ENCODE peak calls at places on chromosomes 5 and 9, in nine cellular contexts. One of them, this sample, is unnamed.
A peak's percentile ranks its signal among the peaks of the same experiment; 100 is the strongest.

GRCh38 chr5:90528704-90529233 is 615 bp downstream of the LYSMD3 start:
- DNase-seq in globus pallidus: no peak
- DNase-seq in posterior cingulate gyrus: no peak
- DNase-seq in activated CD4-positive, alpha-beta T cell treated with anti-CD3 and anti-CD28 coated beads for 4 hours: no peak
- DNase-seq in C1 segment of cervical spinal cord: no peak
- DNase-seq in amniotic stem cell: peak; percentile 11
- DNase-seq in NCI-H1417: peak; percentile 40
- DNase-seq in naive B cell: no peak
- DNase-seq in HepG2: no peak
- DNase-seq in this sample: no peak

GRCh38 chr5:113495402-113495801 is 7.1 kb upstream of the MCC start:
- DNase-seq in C1 segment of cervical spinal cord: no peak
- DNase-seq in HepG2: no peak
- DNase-seq in amniotic stem cell: no peak
- DNase-seq in NCI-H1417: no peak
- DNase-seq in globus pallidus: no peak
- DNase-seq in activated CD4-positive, alpha-beta T cell treated with anti-CD3 and anti-CD28 coated beads for 4 hours: no peak
- DNase-seq in posterior cingulate gyrus: no peak
- DNase-seq in naive B cell: no peak
- DNase-seq in this sample: no peak

GRCh38 chr5:179250561-179251225 is 94.6 kb downstream of the ADAMTS2 start:
- DNase-seq in posterior cingulate gyrus: no peak
- DNase-seq in HepG2: no peak
- DNase-seq in naive B cell: no peak
- DNase-seq in globus pallidus: no peak
- DNase-seq in NCI-H1417: no peak
- DNase-seq in activated CD4-positive, alpha-beta T cell treated with anti-CD3 and anti-CD28 coated beads for 4 hours: no peak
- DNase-seq in C1 segment of cervical spinal cord: no peak
- DNase-seq in amniotic stem cell: no peak
- DNase-seq in this sample: no peak

GRCh38 chr9:100216178-100216787 is 117.2 kb downstream of the INVS start:
- DNase-seq in posterior cingulate gyrus: peak; percentile 8
- DNase-seq in NCI-H1417: peak; percentile 22
- DNase-seq in activated CD4-positive, alpha-beta T cell treated with anti-CD3 and anti-CD28 coated beads for 4 hours: peak; percentile 49
- DNase-seq in C1 segment of cervical spinal cord: no peak
- DNase-seq in globus pallidus: peak; percentile 35
- DNase-seq in HepG2: peak; percentile 16
- DNase-seq in naive B cell: peak; percentile 59
- DNase-seq in amniotic stem cell: no peak
- DNase-seq in this sample: no peak

GRCh38 chr5:14299666-14300065 is 156.5 kb downstream of the TRIO start:
- DNase-seq in HepG2: no peak
- DNase-seq in NCI-H1417: no peak
- DNase-seq in naive B cell: no peak
- DNase-seq in globus pallidus: no peak
- DNase-seq in posterior cingulate gyrus: no peak
- DNase-seq in activated CD4-positive, alpha-beta T cell treated with anti-CD3 and anti-CD28 coated beads for 4 hours: no peak
- DNase-seq in C1 segment of cervical spinal cord: no peak
- DNase-seq in amniotic stem cell: no peak
- DNase-seq in this sample: no peak

GRCh38 chr9:110064721-110065252 is 143.2 kb downstream of the C9orf152 start:
- DNase-seq in globus pallidus: no peak
- DNase-seq in HepG2: no peak
- DNase-seq in NCI-H1417: no peak
- DNase-seq in activated CD4-positive, alpha-beta T cell treated with anti-CD3 and anti-CD28 coated beads for 4 hours: no peak
- DNase-seq in naive B cell: no peak
- DNase-seq in amniotic stem cell: no peak
- DNase-seq in C1 segment of cervical spinal cord: no peak
- DNase-seq in posterior cingulate gyrus: no peak
- DNase-seq in this sample: no peak

GRCh38 chr9:129208191-129209091 is 30.4 kb upstream of the IER5L start:
- DNase-seq in posterior cingulate gyrus: no peak
- DNase-seq in amniotic stem cell: no peak
- DNase-seq in globus pallidus: no peak
- DNase-seq in naive B cell: no peak
- DNase-seq in HepG2: no peak
- DNase-seq in C1 segment of cervical spinal cord: no peak
- DNase-seq in activated CD4-positive, alpha-beta T cell treated with anti-CD3 and anti-CD28 coated beads for 4 hours: peak; percentile 66
- DNase-seq in NCI-H1417: no peak
- DNase-seq in this sample: no peak

GRCh38 chr9:1200847-1201251 is 150.7 kb downstream of the DMRT2 start:
- DNase-seq in amniotic stem cell: no peak
- DNase-seq in activated CD4-positive, alpha-beta T cell treated with anti-CD3 and anti-CD28 coated beads for 4 hours: no peak
- DNase-seq in NCI-H1417: no peak
- DNase-seq in naive B cell: no peak
- DNase-seq in HepG2: peak; percentile 56
- DNase-seq in posterior cingulate gyrus: no peak
- DNase-seq in C1 segment of cervical spinal cord: no peak
- DNase-seq in globus pallidus: no peak
- DNase-seq in this sample: peak; percentile 5

GRCh38 chr5:37771731-37772130 is 68.1 kb downstream of the GDNF start:
- DNase-seq in posterior cingulate gyrus: no peak
- DNase-seq in naive B cell: no peak
- DNase-seq in globus pallidus: no peak
- DNase-seq in HepG2: no peak
- DNase-seq in amniotic stem cell: peak; percentile 94
- DNase-seq in activated CD4-positive, alpha-beta T cell treated with anti-CD3 and anti-CD28 coated beads for 4 hours: no peak
- DNase-seq in NCI-H1417: no peak
- DNase-seq in C1 segment of cervical spinal cord: no peak
- DNase-seq in this sample: no peak

GRCh38 chr5:135887447-135887864 is 8.2 kb downstream of the IL9 start:
- DNase-seq in activated CD4-positive, alpha-beta T cell treated with anti-CD3 and anti-CD28 coated beads for 4 hours: peak; percentile 38
- DNase-seq in amniotic stem cell: peak; percentile 16
- DNase-seq in posterior cingulate gyrus: peak; percentile 57
- DNase-seq in C1 segment of cervical spinal cord: no peak
- DNase-seq in HepG2: peak; percentile 73
- DNase-seq in naive B cell: peak; percentile 45
- DNase-seq in globus pallidus: peak; percentile 52
- DNase-seq in NCI-H1417: peak; percentile 76
- DNase-seq in this sample: peak; percentile 54

GRCh38 chr5:80874162-80874561 is 86.0 kb upstream of the RASGRF2 start:
- DNase-seq in HepG2: no peak
- DNase-seq in amniotic stem cell: no peak
- DNase-seq in C1 segment of cervical spinal cord: no peak
- DNase-seq in activated CD4-positive, alpha-beta T cell treated with anti-CD3 and anti-CD28 coated beads for 4 hours: no peak
- DNase-seq in globus pallidus: peak; percentile 33
- DNase-seq in NCI-H1417: no peak
- DNase-seq in naive B cell: no peak
- DNase-seq in posterior cingulate gyrus: no peak
- DNase-seq in this sample: no peak

GRCh38 chr9:14372437-14373318 is 58.7 kb upstream of the NFIB start:
- DNase-seq in NCI-H1417: no peak
- DNase-seq in C1 segment of cervical spinal cord: no peak
- DNase-seq in posterior cingulate gyrus: no peak
- DNase-seq in globus pallidus: no peak
- DNase-seq in activated CD4-positive, alpha-beta T cell treated with anti-CD3 and anti-CD28 coated beads for 4 hours: no peak
- DNase-seq in naive B cell: no peak
- DNase-seq in HepG2: peak; percentile 53
- DNase-seq in amniotic stem cell: peak; percentile 56
- DNase-seq in this sample: no peak

GRCh38 chr9:116355153-116355827 is 201.7 kb downstream of the PAPPA start:
- DNase-seq in C1 segment of cervical spinal cord: no peak
- DNase-seq in globus pallidus: no peak
- DNase-seq in posterior cingulate gyrus: no peak
- DNase-seq in amniotic stem cell: no peak
- DNase-seq in HepG2: peak; percentile 46
- DNase-seq in naive B cell: no peak
- DNase-seq in NCI-H1417: no peak
- DNase-seq in activated CD4-positive, alpha-beta T cell treated with anti-CD3 and anti-CD28 coated beads for 4 hours: no peak
- DNase-seq in this sample: peak; percentile 91

GRCh38 chr9:132595319-132595718 is 12.9 kb downstream of the BARHL1 start:
- DNase-seq in C1 segment of cervical spinal cord: no peak
- DNase-seq in NCI-H1417: no peak
- DNase-seq in globus pallidus: no peak
- DNase-seq in amniotic stem cell: no peak
- DNase-seq in activated CD4-positive, alpha-beta T cell treated with anti-CD3 and anti-CD28 coated beads for 4 hours: no peak
- DNase-seq in posterior cingulate gyrus: no peak
- DNase-seq in HepG2: no peak
- DNase-seq in naive B cell: no peak
- DNase-seq in this sample: no peak

GRCh38 chr5:34585601-34586104 is 70.5 kb upstream of the RAI14 start:
- DNase-seq in activated CD4-positive, alpha-beta T cell treated with anti-CD3 and anti-CD28 coated beads for 4 hours: no peak
- DNase-seq in naive B cell: no peak
- DNase-seq in globus pallidus: no peak
- DNase-seq in NCI-H1417: no peak
- DNase-seq in HepG2: peak; percentile 89
- DNase-seq in C1 segment of cervical spinal cord: no peak
- DNase-seq in posterior cingulate gyrus: no peak
- DNase-seq in amniotic stem cell: no peak
- DNase-seq in this sample: no peak

GRCh38 chr9:28212979-28213378 is 639.7 kb upstream of the C9orf72 start:
- DNase-seq in HepG2: peak; percentile 86
- DNase-seq in globus pallidus: no peak
- DNase-seq in activated CD4-positive, alpha-beta T cell treated with anti-CD3 and anti-CD28 coated beads for 4 hours: no peak
- DNase-seq in posterior cingulate gyrus: no peak
- DNase-seq in amniotic stem cell: peak; percentile 24
- DNase-seq in NCI-H1417: peak; percentile 74
- DNase-seq in C1 segment of cervical spinal cord: no peak
- DNase-seq in naive B cell: no peak
- DNase-seq in this sample: no peak

GRCh38 chr5:76372320-76373054 is 30.6 kb upstream of the IQGAP2 start:
- DNase-seq in activated CD4-positive, alpha-beta T cell treated with anti-CD3 and anti-CD28 coated beads for 4 hours: no peak
- DNase-seq in naive B cell: no peak
- DNase-seq in globus pallidus: no peak
- DNase-seq in amniotic stem cell: peak; percentile 90
- DNase-seq in C1 segment of cervical spinal cord: no peak
- DNase-seq in posterior cingulate gyrus: no peak
- DNase-seq in HepG2: peak; percentile 76
- DNase-seq in NCI-H1417: no peak
- DNase-seq in this sample: no peak

GRCh38 chr5:150999704-151000452 is 20.5 kb upstream of the GPX3 start:
- DNase-seq in posterior cingulate gyrus: no peak
- DNase-seq in amniotic stem cell: no peak
- DNase-seq in HepG2: no peak
- DNase-seq in naive B cell: no peak
- DNase-seq in C1 segment of cervical spinal cord: no peak
- DNase-seq in activated CD4-positive, alpha-beta T cell treated with anti-CD3 and anti-CD28 coated beads for 4 hours: no peak
- DNase-seq in globus pallidus: no peak
- DNase-seq in NCI-H1417: no peak
- DNase-seq in this sample: peak; percentile 28

GRCh38 chr9:14910178-14910805 is at the start of gene FREM1:
- DNase-seq in HepG2: peak; percentile 55
- DNase-seq in globus pallidus: peak; percentile 11
- DNase-seq in naive B cell: no peak
- DNase-seq in NCI-H1417: peak; percentile 10
- DNase-seq in amniotic stem cell: no peak
- DNase-seq in activated CD4-positive, alpha-beta T cell treated with anti-CD3 and anti-CD28 coated beads for 4 hours: no peak
- DNase-seq in posterior cingulate gyrus: peak; percentile 12
- DNase-seq in C1 segment of cervical spinal cord: peak; percentile 33
- DNase-seq in this sample: no peak

GRCh38 chr5:169710675-169711074 is 73.6 kb downstream of the DOCK2 start:
- DNase-seq in activated CD4-positive, alpha-beta T cell treated with anti-CD3 and anti-CD28 coated beads for 4 hours: no peak
- DNase-seq in C1 segment of cervical spinal cord: no peak
- DNase-seq in HepG2: no peak
- DNase-seq in posterior cingulate gyrus: no peak
- DNase-seq in amniotic stem cell: no peak
- DNase-seq in NCI-H1417: no peak
- DNase-seq in globus pallidus: peak; percentile 78
- DNase-seq in naive B cell: no peak
- DNase-seq in this sample: no peak

GRCh38 chr9:134659688-134660131 is 18.1 kb downstream of the COL5A1 start:
- DNase-seq in naive B cell: no peak
- DNase-seq in NCI-H1417: no peak
- DNase-seq in globus pallidus: no peak
- DNase-seq in HepG2: no peak
- DNase-seq in C1 segment of cervical spinal cord: no peak
- DNase-seq in amniotic stem cell: no peak
- DNase-seq in posterior cingulate gyrus: no peak
- DNase-seq in activated CD4-positive, alpha-beta T cell treated with anti-CD3 and anti-CD28 coated beads for 4 hours: no peak
- DNase-seq in this sample: no peak

GRCh38 chr5:150585781-150586461 is 54.5 kb upstream of the SYNPO start:
- DNase-seq in activated CD4-positive, alpha-beta T cell treated with anti-CD3 and anti-CD28 coated beads for 4 hours: no peak
- DNase-seq in NCI-H1417: no peak
- DNase-seq in globus pallidus: no peak
- DNase-seq in naive B cell: no peak
- DNase-seq in amniotic stem cell: no peak
- DNase-seq in HepG2: no peak
- DNase-seq in posterior cingulate gyrus: no peak
- DNase-seq in C1 segment of cervical spinal cord: no peak
- DNase-seq in this sample: no peak

GRCh38 chr5:78269088-78269703 is 25.3 kb downstream of the AP3B1 start:
- DNase-seq in HepG2: no peak
- DNase-seq in activated CD4-positive, alpha-beta T cell treated with anti-CD3 and anti-CD28 coated beads for 4 hours: no peak
- DNase-seq in naive B cell: peak; percentile 19
- DNase-seq in amniotic stem cell: no peak
- DNase-seq in globus pallidus: no peak
- DNase-seq in C1 segment of cervical spinal cord: no peak
- DNase-seq in NCI-H1417: peak; percentile 24
- DNase-seq in posterior cingulate gyrus: no peak
- DNase-seq in this sample: no peak

GRCh38 chr5:178941361-178941760 is 363 bp downstream of the ZNF454 start:
- DNase-seq in HepG2: no peak
- DNase-seq in NCI-H1417: no peak
- DNase-seq in posterior cingulate gyrus: peak; percentile 23
- DNase-seq in naive B cell: no peak
- DNase-seq in amniotic stem cell: no peak
- DNase-seq in globus pallidus: no peak
- DNase-seq in C1 segment of cervical spinal cord: no peak
- DNase-seq in activated CD4-positive, alpha-beta T cell treated with anti-CD3 and anti-CD28 coated beads for 4 hours: no peak
- DNase-seq in this sample: no peak

GRCh38 chr5:137207023-137207760 is 291.9 kb downstream of the SPOCK1 start:
- DNase-seq in naive B cell: no peak
- DNase-seq in posterior cingulate gyrus: no peak
- DNase-seq in C1 segment of cervical spinal cord: no peak
- DNase-seq in HepG2: no peak
- DNase-seq in activated CD4-positive, alpha-beta T cell treated with anti-CD3 and anti-CD28 coated beads for 4 hours: no peak
- DNase-seq in globus pallidus: no peak
- DNase-seq in NCI-H1417: no peak
- DNase-seq in amniotic stem cell: no peak
- DNase-seq in this sample: no peak

GRCh38 chr9:37485389-37486255 is at the start of gene POLR1E:
- DNase-seq in naive B cell: peak; percentile 97
- DNase-seq in amniotic stem cell: peak; percentile 71
- DNase-seq in NCI-H1417: peak; percentile 90
- DNase-seq in C1 segment of cervical spinal cord: peak; percentile 77
- DNase-seq in globus pallidus: peak; percentile 87
- DNase-seq in HepG2: peak; percentile 92
- DNase-seq in posterior cingulate gyrus: peak; percentile 96
- DNase-seq in activated CD4-positive, alpha-beta T cell treated with anti-CD3 and anti-CD28 coated beads for 4 hours: peak; percentile 95
- DNase-seq in this sample: peak; percentile 71

GRCh38 chr5:87717761-87718160 is 305.0 kb upstream of the CCNH start:
- DNase-seq in NCI-H1417: no peak
- DNase-seq in globus pallidus: no peak
- DNase-seq in posterior cingulate gyrus: no peak
- DNase-seq in C1 segment of cervical spinal cord: no peak
- DNase-seq in amniotic stem cell: no peak
- DNase-seq in HepG2: no peak
- DNase-seq in naive B cell: no peak
- DNase-seq in activated CD4-positive, alpha-beta T cell treated with anti-CD3 and anti-CD28 coated beads for 4 hours: no peak
- DNase-seq in this sample: no peak

GRCh38 chr5:10151656-10152055 is 98.0 kb downstream of the ATPSCKMT start:
- DNase-seq in amniotic stem cell: no peak
- DNase-seq in globus pallidus: no peak
- DNase-seq in NCI-H1417: no peak
- DNase-seq in naive B cell: no peak
- DNase-seq in C1 segment of cervical spinal cord: no peak
- DNase-seq in HepG2: no peak
- DNase-seq in posterior cingulate gyrus: no peak
- DNase-seq in activated CD4-positive, alpha-beta T cell treated with anti-CD3 and anti-CD28 coated beads for 4 hours: no peak
- DNase-seq in this sample: no peak

GRCh38 chr9:87865626-87866025 is 17.1 kb upstream of the SPATA31E1 start:
- DNase-seq in activated CD4-positive, alpha-beta T cell treated with anti-CD3 and anti-CD28 coated beads for 4 hours: no peak
- DNase-seq in naive B cell: no peak
- DNase-seq in amniotic stem cell: no peak
- DNase-seq in C1 segment of cervical spinal cord: no peak
- DNase-seq in HepG2: no peak
- DNase-seq in NCI-H1417: no peak
- DNase-seq in globus pallidus: no peak
- DNase-seq in posterior cingulate gyrus: no peak
- DNase-seq in this sample: no peak

GRCh38 chr9:69649566-69650260 is 22.5 kb downstream of the APBA1 start:
- DNase-seq in globus pallidus: no peak
- DNase-seq in HepG2: no peak
- DNase-seq in posterior cingulate gyrus: no peak
- DNase-seq in amniotic stem cell: no peak
- DNase-seq in naive B cell: no peak
- DNase-seq in NCI-H1417: no peak
- DNase-seq in activated CD4-positive, alpha-beta T cell treated with anti-CD3 and anti-CD28 coated beads for 4 hours: no peak
- DNase-seq in C1 segment of cervical spinal cord: no peak
- DNase-seq in this sample: no peak

GRCh38 chr9:121706149-121706548 is 54.7 kb downstream of the DAB2IP start:
- DNase-seq in naive B cell: no peak
- DNase-seq in HepG2: no peak
- DNase-seq in amniotic stem cell: no peak
- DNase-seq in C1 segment of cervical spinal cord: no peak
- DNase-seq in activated CD4-positive, alpha-beta T cell treated with anti-CD3 and anti-CD28 coated beads for 4 hours: no peak
- DNase-seq in globus pallidus: no peak
- DNase-seq in NCI-H1417: no peak
- DNase-seq in posterior cingulate gyrus: no peak
- DNase-seq in this sample: no peak

This sample was measured in NCI-H2029 treated with DMSO at 0.1 percent for 48 hours.